ENCODE peak calls at places on chromosomes 3 and 15, in seven cellular contexts. One of them, this sample, is unnamed.

GRCh38 chr3:189477614-189478013 is 153.6 kb upstream of the TP63 start:
- DNase-seq in fibroblast of villous mesenchyme: no peak
- DNase-seq in neural crest cell: no peak
- DNase-seq in retinal pigment epithelial cell: no peak
- DNase-seq in hepatocyte: no peak
- DNase-seq in lower lobe of right lung: no peak
- DNase-seq in uterus: no peak
- DNase-seq in this sample: no peak

GRCh38 chr15:85485956-85486567 is 105.7 kb downstream of the AKAP13 start:
- DNase-seq in fibroblast of villous mesenchyme: peak
- DNase-seq in neural crest cell: peak
- DNase-seq in retinal pigment epithelial cell: no peak
- DNase-seq in hepatocyte: peak
- DNase-seq in lower lobe of right lung: no peak
- DNase-seq in uterus: no peak
- DNase-seq in this sample: peak

GRCh38 chr3:134630506-134630905 is 20.3 kb downstream of the KY start:
- DNase-seq in fibroblast of villous mesenchyme: peak
- DNase-seq in neural crest cell: no peak
- DNase-seq in retinal pigment epithelial cell: no peak
- DNase-seq in hepatocyte: no peak
- DNase-seq in lower lobe of right lung: no peak
- DNase-seq in uterus: no peak
- DNase-seq in this sample: no peak

GRCh38 chr15:55970286-55970685 is 23.1 kb downstream of the NEDD4 start:
- DNase-seq in fibroblast of villous mesenchyme: no peak
- DNase-seq in neural crest cell: no peak
- DNase-seq in retinal pigment epithelial cell: no peak
- DNase-seq in hepatocyte: no peak
- DNase-seq in lower lobe of right lung: no peak
- DNase-seq in uterus: no peak
- DNase-seq in this sample: no peak

GRCh38 chr3:137768021-137768360 is 3.9 kb downstream of the SOX14 start:
- DNase-seq in fibroblast of villous mesenchyme: no peak
- DNase-seq in neural crest cell: no peak
- DNase-seq in retinal pigment epithelial cell: no peak
- DNase-seq in hepatocyte: no peak
- DNase-seq in lower lobe of right lung: no peak
- DNase-seq in uterus: no peak
- DNase-seq in this sample: no peak

GRCh38 chr15:71455878-71456277 is 340.6 kb downstream of the THSD4 start:
- DNase-seq in fibroblast of villous mesenchyme: no peak
- DNase-seq in neural crest cell: no peak
- DNase-seq in retinal pigment epithelial cell: no peak
- DNase-seq in hepatocyte: no peak
- DNase-seq in lower lobe of right lung: no peak
- DNase-seq in uterus: no peak
- DNase-seq in this sample: no peak

GRCh38 chr3:159829056-159829995 is 159.3 kb upstream of the IL12A start:
- DNase-seq in fibroblast of villous mesenchyme: peak
- DNase-seq in neural crest cell: no peak
- DNase-seq in retinal pigment epithelial cell: no peak
- DNase-seq in hepatocyte: peak
- DNase-seq in lower lobe of right lung: peak
- DNase-seq in uterus: no peak
- DNase-seq in this sample: peak

GRCh38 chr3:152097770-152098169 is 171.0 kb upstream of the MBNL1 start:
- DNase-seq in fibroblast of villous mesenchyme: no peak
- DNase-seq in neural crest cell: no peak
- DNase-seq in retinal pigment epithelial cell: no peak
- DNase-seq in hepatocyte: no peak
- DNase-seq in lower lobe of right lung: no peak
- DNase-seq in uterus: no peak
- DNase-seq in this sample: no peak

GRCh38 chr3:64161481-64161952 is 63.7 kb downstream of the PRICKLE2 start:
- DNase-seq in fibroblast of villous mesenchyme: peak
- DNase-seq in neural crest cell: no peak
- DNase-seq in retinal pigment epithelial cell: no peak
- DNase-seq in hepatocyte: no peak
- DNase-seq in lower lobe of right lung: no peak
- DNase-seq in uterus: no peak
- DNase-seq in this sample: no peak

GRCh38 chr15:74261041-74261440 is 24.9 kb downstream of the CCDC33 start:
- DNase-seq in fibroblast of villous mesenchyme: no peak
- DNase-seq in neural crest cell: no peak
- DNase-seq in retinal pigment epithelial cell: no peak
- DNase-seq in hepatocyte: no peak
- DNase-seq in lower lobe of right lung: no peak
- DNase-seq in uterus: no peak
- DNase-seq in this sample: no peak

GRCh38 chr15:89936051-89936792 is 23.5 kb upstream of the ARPIN start:
- DNase-seq in fibroblast of villous mesenchyme: no peak
- DNase-seq in neural crest cell: no peak
- DNase-seq in retinal pigment epithelial cell: no peak
- DNase-seq in hepatocyte: no peak
- DNase-seq in lower lobe of right lung: no peak
- DNase-seq in uterus: no peak
- DNase-seq in this sample: no peak

GRCh38 chr3:158713094-158713499 is 19.2 kb downstream of the RARRES1 start:
- DNase-seq in fibroblast of villous mesenchyme: peak
- DNase-seq in neural crest cell: no peak
- DNase-seq in retinal pigment epithelial cell: no peak
- DNase-seq in hepatocyte: no peak
- DNase-seq in lower lobe of right lung: no peak
- DNase-seq in uterus: no peak
- DNase-seq in this sample: no peak

GRCh38 chr3:131091768-131092167 is 65.1 kb downstream of the NEK11 start:
- DNase-seq in fibroblast of villous mesenchyme: peak
- DNase-seq in neural crest cell: no peak
- DNase-seq in retinal pigment epithelial cell: no peak
- DNase-seq in hepatocyte: no peak
- DNase-seq in lower lobe of right lung: no peak
- DNase-seq in uterus: no peak
- DNase-seq in this sample: no peak

GRCh38 chr15:61871926-61872522 is 188.2 kb downstream of the VPS13C start:
- DNase-seq in fibroblast of villous mesenchyme: peak
- DNase-seq in neural crest cell: no peak
- DNase-seq in retinal pigment epithelial cell: no peak
- DNase-seq in hepatocyte: peak
- DNase-seq in lower lobe of right lung: no peak
- DNase-seq in uterus: no peak
- DNase-seq in this sample: no peak

GRCh38 chr15:60059186-60059585 is 55.1 kb downstream of the FOXB1 start:
- DNase-seq in fibroblast of villous mesenchyme: no peak
- DNase-seq in neural crest cell: no peak
- DNase-seq in retinal pigment epithelial cell: no peak
- DNase-seq in hepatocyte: no peak
- DNase-seq in lower lobe of right lung: no peak
- DNase-seq in uterus: no peak
- DNase-seq in this sample: no peak

GRCh38 chr3:9947025-9947995 is 4.9 kb downstream of the PRRT3 start:
- DNase-seq in fibroblast of villous mesenchyme: peak
- DNase-seq in neural crest cell: peak
- DNase-seq in retinal pigment epithelial cell: no peak
- DNase-seq in hepatocyte: peak
- DNase-seq in lower lobe of right lung: peak
- DNase-seq in uterus: peak
- DNase-seq in this sample: no peak

GRCh38 chr3:171156455-171157005 is 130.0 kb upstream of the SLC2A2 start:
- DNase-seq in fibroblast of villous mesenchyme: peak
- DNase-seq in neural crest cell: no peak
- DNase-seq in retinal pigment epithelial cell: no peak
- DNase-seq in hepatocyte: no peak
- DNase-seq in lower lobe of right lung: no peak
- DNase-seq in uterus: no peak
- DNase-seq in this sample: no peak

GRCh38 chr3:30073622-30074021 is 532.8 kb upstream of the TGFBR2 start:
- DNase-seq in fibroblast of villous mesenchyme: peak
- DNase-seq in neural crest cell: no peak
- DNase-seq in retinal pigment epithelial cell: peak
- DNase-seq in hepatocyte: peak
- DNase-seq in lower lobe of right lung: no peak
- DNase-seq in uterus: no peak
- DNase-seq in this sample: no peak

GRCh38 chr3:143847787-143848631 is at the start of gene SLC9A9:
- DNase-seq in fibroblast of villous mesenchyme: peak
- DNase-seq in neural crest cell: peak
- DNase-seq in retinal pigment epithelial cell: no peak
- DNase-seq in hepatocyte: peak
- DNase-seq in lower lobe of right lung: peak
- DNase-seq in uterus: peak
- DNase-seq in this sample: peak

GRCh38 chr3:125375950-125376679 is 990 bp upstream of the ZNF148 start:
- DNase-seq in fibroblast of villous mesenchyme: peak
- DNase-seq in neural crest cell: no peak
- DNase-seq in retinal pigment epithelial cell: no peak
- DNase-seq in hepatocyte: peak
- DNase-seq in lower lobe of right lung: no peak
- DNase-seq in uterus: no peak
- DNase-seq in this sample: no peak

GRCh38 chr3:4290272-4290893 is 12.8 kb upstream of the SETMAR start:
- DNase-seq in fibroblast of villous mesenchyme: peak
- DNase-seq in neural crest cell: peak
- DNase-seq in retinal pigment epithelial cell: no peak
- DNase-seq in hepatocyte: peak
- DNase-seq in lower lobe of right lung: no peak
- DNase-seq in uterus: no peak
- DNase-seq in this sample: no peak

GRCh38 chr15:48765007-48765406 is 45.9 kb downstream of the CEP152 start:
- DNase-seq in fibroblast of villous mesenchyme: no peak
- DNase-seq in neural crest cell: no peak
- DNase-seq in retinal pigment epithelial cell: no peak
- DNase-seq in hepatocyte: no peak
- DNase-seq in lower lobe of right lung: no peak
- DNase-seq in uterus: no peak
- DNase-seq in this sample: no peak

GRCh38 chr3:110575702-110576101 is 495.9 kb upstream of the NECTIN3 start:
- DNase-seq in fibroblast of villous mesenchyme: no peak
- DNase-seq in neural crest cell: no peak
- DNase-seq in retinal pigment epithelial cell: no peak
- DNase-seq in hepatocyte: no peak
- DNase-seq in lower lobe of right lung: no peak
- DNase-seq in uterus: no peak
- DNase-seq in this sample: no peak

GRCh38 chr3:197408177-197408957 is 110.0 kb upstream of the DLG1 start:
- DNase-seq in fibroblast of villous mesenchyme: no peak
- DNase-seq in neural crest cell: no peak
- DNase-seq in retinal pigment epithelial cell: peak
- DNase-seq in hepatocyte: peak
- DNase-seq in lower lobe of right lung: no peak
- DNase-seq in uterus: no peak
- DNase-seq in this sample: no peak

GRCh38 chr3:138919304-138919703 is 27.6 kb downstream of the FOXL2 start:
- DNase-seq in fibroblast of villous mesenchyme: no peak
- DNase-seq in neural crest cell: no peak
- DNase-seq in retinal pigment epithelial cell: no peak
- DNase-seq in hepatocyte: no peak
- DNase-seq in lower lobe of right lung: no peak
- DNase-seq in uterus: no peak
- DNase-seq in this sample: no peak
- TF ChIP-seq CTCF in fibroblast of villous mesenchyme: no peak
- TF ChIP-seq CTCF in neural crest cell: no peak
- TF ChIP-seq CTCF in retinal pigment epithelial cell: no peak
- TF ChIP-seq CTCF in hepatocyte: no peak
- TF ChIP-seq CTCF in lower lobe of right lung: no peak
- TF ChIP-seq CTCF in uterus: no peak
- TF ChIP-seq CTCF in this sample: no peak

GRCh38 chr3:128489860-128490649 is 2.9 kb downstream of the GATA2 start:
- DNase-seq in fibroblast of villous mesenchyme: peak
- DNase-seq in neural crest cell: peak
- DNase-seq in retinal pigment epithelial cell: no peak
- DNase-seq in hepatocyte: peak
- DNase-seq in lower lobe of right lung: peak
- DNase-seq in uterus: peak
- DNase-seq in this sample: no peak
- TF ChIP-seq CTCF in fibroblast of villous mesenchyme: peak
- TF ChIP-seq CTCF in neural crest cell: no peak
- TF ChIP-seq CTCF in retinal pigment epithelial cell: no peak
- TF ChIP-seq CTCF in hepatocyte: peak
- TF ChIP-seq CTCF in lower lobe of right lung: no peak
- TF ChIP-seq CTCF in uterus: no peak
- TF ChIP-seq CTCF in this sample: no peak

DNA sequence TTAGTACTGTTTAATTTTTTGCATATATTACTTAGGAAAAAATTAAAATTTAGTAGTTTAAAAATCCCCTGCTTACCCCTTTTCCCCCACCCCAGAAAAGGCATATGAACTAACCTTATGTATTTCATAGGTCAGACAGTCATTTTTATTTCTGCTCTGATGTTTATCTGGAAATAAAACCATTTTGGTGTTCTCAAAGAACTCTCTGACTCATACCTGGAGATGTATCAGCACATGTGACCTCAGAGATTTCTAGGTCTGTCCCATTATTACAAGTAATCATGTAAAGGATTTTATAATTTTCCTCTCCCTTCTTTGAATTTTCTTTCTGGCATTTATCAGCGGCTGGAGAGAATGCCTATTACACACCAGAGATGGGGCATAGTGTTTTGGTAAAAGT is 14.1 kb upstream of the CCR8 start:
- DNase-seq in fibroblast of villous mesenchyme: no peak
- DNase-seq in neural crest cell: no peak
- DNase-seq in retinal pigment epithelial cell: no peak
- DNase-seq in hepatocyte: no peak
- DNase-seq in lower lobe of right lung: no peak
- DNase-seq in uterus: no peak
- DNase-seq in this sample: no peak
- TF ChIP-seq CTCF in fibroblast of villous mesenchyme: no peak
- TF ChIP-seq CTCF in neural crest cell: no peak
- TF ChIP-seq CTCF in retinal pigment epithelial cell: no peak
- TF ChIP-seq CTCF in hepatocyte: no peak
- TF ChIP-seq CTCF in lower lobe of right lung: no peak
- TF ChIP-seq CTCF in uterus: no peak
- TF ChIP-seq CTCF in this sample: no peak

DNA sequence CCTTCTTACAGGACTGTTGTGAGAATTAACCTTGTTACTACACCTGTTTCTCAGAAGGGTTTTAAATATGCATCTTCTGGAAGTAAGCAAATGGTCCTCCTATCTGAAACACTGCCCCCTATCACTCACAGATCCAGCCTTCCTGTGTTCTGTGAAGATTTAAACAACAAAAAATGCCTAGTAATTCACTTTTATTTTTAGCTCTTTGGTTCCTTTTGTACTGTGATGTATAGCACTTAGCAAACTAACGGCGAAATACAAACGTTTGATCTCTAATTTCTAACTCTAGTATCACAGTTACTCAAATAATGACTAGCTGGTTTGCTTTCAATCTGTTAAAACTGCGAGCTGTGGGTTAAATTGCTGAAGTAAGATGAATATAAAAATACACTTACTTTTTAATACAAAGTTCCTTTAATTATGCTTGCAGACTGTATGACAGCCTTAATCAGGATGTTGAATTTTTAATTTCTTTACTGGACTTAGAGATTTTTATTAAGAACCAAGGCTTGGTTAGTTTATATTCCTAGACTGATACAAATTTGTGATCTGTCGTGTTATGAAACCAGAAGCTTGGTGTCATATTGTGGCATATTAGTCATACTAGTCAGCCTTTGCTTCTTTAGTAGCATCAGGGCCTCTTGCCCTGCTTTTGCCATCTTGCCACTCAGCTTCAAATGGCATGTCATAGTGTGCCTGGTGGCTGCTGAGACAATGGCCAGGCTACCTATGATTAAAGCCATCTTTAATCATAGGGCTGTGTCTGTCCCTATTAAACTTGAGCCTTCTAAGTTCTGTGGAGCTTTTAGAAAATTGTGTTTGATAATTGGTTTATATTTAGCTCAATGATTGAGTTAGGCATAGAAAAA is 9.2 kb downstream of the EIF3J start:
- DNase-seq in fibroblast of villous mesenchyme: peak
- DNase-seq in neural crest cell: no peak
- DNase-seq in retinal pigment epithelial cell: no peak
- DNase-seq in hepatocyte: no peak
- DNase-seq in lower lobe of right lung: no peak
- DNase-seq in uterus: no peak
- DNase-seq in this sample: no peak
- TF ChIP-seq CTCF in fibroblast of villous mesenchyme: peak
- TF ChIP-seq CTCF in neural crest cell: peak
- TF ChIP-seq CTCF in retinal pigment epithelial cell: peak
- TF ChIP-seq CTCF in hepatocyte: peak
- TF ChIP-seq CTCF in lower lobe of right lung: peak
- TF ChIP-seq CTCF in uterus: no peak
- TF ChIP-seq CTCF in this sample: no peak

This sample was measured in lower leg skin.